ENCODE peak calls at places on chromosome 20, in eight cellular contexts. One of them, this sample, is unnamed.

GRCh38 chr20:49851234-49851755 is 38.7 kb downstream of the SLC9A8 start:
- DNase-seq in HCT116: no peak
- DNase-seq in right lobe of liver: no peak
- DNase-seq in left ventricle myocardium inferior: no peak
- DNase-seq in endodermal cell: peak
- DNase-seq in psoas muscle: no peak
- DNase-seq in hepatocyte: no peak
- DNase-seq in dorsolateral prefrontal cortex: no peak
- DNase-seq in this sample: no peak

GRCh38 chr20:15560936-15561531 is 1012.2 kb downstream of the KIF16B start:
- DNase-seq in HCT116: no peak
- DNase-seq in right lobe of liver: no peak
- DNase-seq in left ventricle myocardium inferior: no peak
- DNase-seq in endodermal cell: no peak
- DNase-seq in psoas muscle: no peak
- DNase-seq in hepatocyte: no peak
- DNase-seq in dorsolateral prefrontal cortex: no peak
- DNase-seq in this sample: no peak

GRCh38 chr20:16694176-16694575 is 35.6 kb upstream of the SNRPB2 start:
- DNase-seq in HCT116: no peak
- DNase-seq in right lobe of liver: no peak
- DNase-seq in left ventricle myocardium inferior: no peak
- DNase-seq in endodermal cell: no peak
- DNase-seq in psoas muscle: no peak
- DNase-seq in hepatocyte: no peak
- DNase-seq in dorsolateral prefrontal cortex: no peak
- DNase-seq in this sample: no peak

GRCh38 chr20:48329676-48330644 is 497.8 kb downstream of the PREX1 start:
- DNase-seq in HCT116: no peak
- DNase-seq in right lobe of liver: no peak
- DNase-seq in left ventricle myocardium inferior: no peak
- DNase-seq in endodermal cell: peak
- DNase-seq in psoas muscle: no peak
- DNase-seq in hepatocyte: no peak
- DNase-seq in dorsolateral prefrontal cortex: no peak
- DNase-seq in this sample: no peak

GRCh38 chr20:34771680-34772081 is 53.8 kb downstream of the NCOA6 start:
- DNase-seq in HCT116: no peak
- DNase-seq in right lobe of liver: no peak
- DNase-seq in left ventricle myocardium inferior: no peak
- DNase-seq in endodermal cell: no peak
- DNase-seq in psoas muscle: no peak
- DNase-seq in hepatocyte: no peak
- DNase-seq in dorsolateral prefrontal cortex: no peak
- DNase-seq in this sample: no peak

GRCh38 chr20:46546293-46546692 is 4.2 kb downstream of the OCSTAMP start:
- DNase-seq in HCT116: no peak
- DNase-seq in right lobe of liver: no peak
- DNase-seq in left ventricle myocardium inferior: no peak
- DNase-seq in endodermal cell: no peak
- DNase-seq in psoas muscle: no peak
- DNase-seq in hepatocyte: no peak
- DNase-seq in dorsolateral prefrontal cortex: no peak
- DNase-seq in this sample: no peak

GRCh38 chr20:17995967-17996819 is 27.4 kb downstream of the MGME1 start:
- DNase-seq in HCT116: peak
- DNase-seq in right lobe of liver: no peak
- DNase-seq in left ventricle myocardium inferior: no peak
- DNase-seq in endodermal cell: peak
- DNase-seq in psoas muscle: no peak
- DNase-seq in hepatocyte: peak
- DNase-seq in dorsolateral prefrontal cortex: peak
- DNase-seq in this sample: no peak

GRCh38 chr20:54078296-54078695 is 7.9 kb upstream of the BCAS1 start:
- DNase-seq in HCT116: no peak
- DNase-seq in right lobe of liver: no peak
- DNase-seq in left ventricle myocardium inferior: no peak
- DNase-seq in endodermal cell: no peak
- DNase-seq in psoas muscle: no peak
- DNase-seq in hepatocyte: no peak
- DNase-seq in dorsolateral prefrontal cortex: no peak
- DNase-seq in this sample: no peak

GRCh38 chr20:62636446-62636845 is 5.9 kb upstream of the SLCO4A1 start:
- DNase-seq in HCT116: no peak
- DNase-seq in right lobe of liver: no peak
- DNase-seq in left ventricle myocardium inferior: no peak
- DNase-seq in endodermal cell: no peak
- DNase-seq in psoas muscle: no peak
- DNase-seq in hepatocyte: peak
- DNase-seq in dorsolateral prefrontal cortex: no peak
- DNase-seq in this sample: no peak

GRCh38 chr20:47677314-47678129 is 107.8 kb downstream of the SULF2 start:
- DNase-seq in HCT116: peak
- DNase-seq in right lobe of liver: no peak
- DNase-seq in left ventricle myocardium inferior: peak
- DNase-seq in endodermal cell: peak
- DNase-seq in psoas muscle: no peak
- DNase-seq in hepatocyte: peak
- DNase-seq in dorsolateral prefrontal cortex: no peak
- DNase-seq in this sample: no peak

DNA sequence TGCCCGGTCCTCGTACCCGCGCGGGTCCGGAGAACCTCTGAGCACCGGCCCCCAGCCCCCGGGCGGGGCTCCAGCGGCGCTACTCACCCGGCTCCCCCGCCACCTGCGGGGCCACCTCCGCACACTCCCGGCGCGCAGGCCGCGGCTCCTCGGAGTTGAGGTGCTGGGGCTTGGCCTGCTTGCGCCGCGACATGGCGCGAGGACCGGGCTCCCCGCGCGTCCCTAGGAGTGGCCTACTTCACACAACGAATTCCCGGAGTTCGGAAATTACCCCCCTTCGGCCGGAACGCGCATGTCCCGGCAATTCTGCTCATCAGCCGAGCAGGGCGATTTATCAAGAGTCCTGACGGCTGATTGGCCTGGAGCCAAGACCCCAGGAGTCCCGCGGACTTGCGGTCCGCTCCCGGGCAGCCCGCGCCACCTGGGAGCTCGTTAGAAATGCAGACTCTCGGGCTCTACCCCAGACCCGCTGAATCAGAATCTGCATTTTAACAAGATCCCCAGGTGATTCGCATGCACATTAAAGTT is 86.5 kb downstream of the ZFP64 start:
- DNase-seq in HCT116: no peak
- DNase-seq in right lobe of liver: peak
- DNase-seq in left ventricle myocardium inferior: no peak
- DNase-seq in endodermal cell: peak
- DNase-seq in psoas muscle: no peak
- DNase-seq in hepatocyte: peak
- DNase-seq in dorsolateral prefrontal cortex: no peak
- DNase-seq in this sample: no peak
- H3K4me3 ChIP-seq in HCT116: no peak
- H3K4me3 ChIP-seq in right lobe of liver: peak
- H3K4me3 ChIP-seq in left ventricle myocardium inferior: peak
- H3K4me3 ChIP-seq in endodermal cell: peak
- H3K4me3 ChIP-seq in psoas muscle: peak
- H3K4me3 ChIP-seq in hepatocyte: peak
- H3K4me3 ChIP-seq in dorsolateral prefrontal cortex: peak
- H3K4me3 ChIP-seq in this sample: peak

GRCh38 chr20:3297096-3297411 is 58.1 kb upstream of the SLC4A11 start:
- DNase-seq in HCT116: no peak
- DNase-seq in right lobe of liver: no peak
- DNase-seq in left ventricle myocardium inferior: no peak
- DNase-seq in endodermal cell: no peak
- DNase-seq in psoas muscle: no peak
- DNase-seq in hepatocyte: no peak
- DNase-seq in dorsolateral prefrontal cortex: no peak
- DNase-seq in this sample: no peak
- H3K27ac ChIP-seq in HCT116: no peak
- H3K27ac ChIP-seq in right lobe of liver: no peak
- H3K27ac ChIP-seq in left ventricle myocardium inferior: peak
- H3K27ac ChIP-seq in endodermal cell: no peak
- H3K27ac ChIP-seq in psoas muscle: no peak
- H3K27ac ChIP-seq in hepatocyte: no peak
- H3K27ac ChIP-seq in dorsolateral prefrontal cortex: peak
- H3K27ac ChIP-seq in this sample: no peak

GRCh38 chr20:298755-299391 is 1.5 kb downstream of the ZCCHC3 start:
- DNase-seq in HCT116: no peak
- DNase-seq in right lobe of liver: no peak
- DNase-seq in left ventricle myocardium inferior: no peak
- DNase-seq in endodermal cell: no peak
- DNase-seq in psoas muscle: no peak
- DNase-seq in hepatocyte: no peak
- DNase-seq in dorsolateral prefrontal cortex: no peak
- DNase-seq in this sample: no peak
- H3K4me3 ChIP-seq in HCT116: peak
- H3K4me3 ChIP-seq in right lobe of liver: peak
- H3K4me3 ChIP-seq in left ventricle myocardium inferior: peak
- H3K4me3 ChIP-seq in endodermal cell: peak
- H3K4me3 ChIP-seq in psoas muscle: peak
- H3K4me3 ChIP-seq in hepatocyte: peak
- H3K4me3 ChIP-seq in dorsolateral prefrontal cortex: peak
- H3K4me3 ChIP-seq in this sample: peak

GRCh38 chr20:31975874-31976273 is 7.9 kb downstream of the XKR7 start:
- DNase-seq in HCT116: no peak
- DNase-seq in right lobe of liver: no peak
- DNase-seq in left ventricle myocardium inferior: no peak
- DNase-seq in endodermal cell: no peak
- DNase-seq in psoas muscle: no peak
- DNase-seq in hepatocyte: no peak
- DNase-seq in dorsolateral prefrontal cortex: no peak
- DNase-seq in this sample: no peak

GRCh38 chr20:31977080-31977479 is 9.1 kb downstream of the XKR7 start:
- DNase-seq in HCT116: no peak
- DNase-seq in right lobe of liver: no peak
- DNase-seq in left ventricle myocardium inferior: no peak
- DNase-seq in endodermal cell: no peak
- DNase-seq in psoas muscle: no peak
- DNase-seq in hepatocyte: no peak
- DNase-seq in dorsolateral prefrontal cortex: no peak
- DNase-seq in this sample: no peak

GRCh38 chr20:31972481-31973386 is 4.8 kb downstream of the XKR7 start:
- DNase-seq in HCT116: no peak
- DNase-seq in right lobe of liver: no peak
- DNase-seq in left ventricle myocardium inferior: no peak
- DNase-seq in endodermal cell: peak
- DNase-seq in psoas muscle: no peak
- DNase-seq in hepatocyte: no peak
- DNase-seq in dorsolateral prefrontal cortex: no peak
- DNase-seq in this sample: no peak

GRCh38 chr20:31974296-31974695 is 6.3 kb downstream of the XKR7 start:
- DNase-seq in HCT116: no peak
- DNase-seq in right lobe of liver: no peak
- DNase-seq in left ventricle myocardium inferior: no peak
- DNase-seq in endodermal cell: no peak
- DNase-seq in psoas muscle: no peak
- DNase-seq in hepatocyte: no peak
- DNase-seq in dorsolateral prefrontal cortex: no peak
- DNase-seq in this sample: no peak

DNA sequence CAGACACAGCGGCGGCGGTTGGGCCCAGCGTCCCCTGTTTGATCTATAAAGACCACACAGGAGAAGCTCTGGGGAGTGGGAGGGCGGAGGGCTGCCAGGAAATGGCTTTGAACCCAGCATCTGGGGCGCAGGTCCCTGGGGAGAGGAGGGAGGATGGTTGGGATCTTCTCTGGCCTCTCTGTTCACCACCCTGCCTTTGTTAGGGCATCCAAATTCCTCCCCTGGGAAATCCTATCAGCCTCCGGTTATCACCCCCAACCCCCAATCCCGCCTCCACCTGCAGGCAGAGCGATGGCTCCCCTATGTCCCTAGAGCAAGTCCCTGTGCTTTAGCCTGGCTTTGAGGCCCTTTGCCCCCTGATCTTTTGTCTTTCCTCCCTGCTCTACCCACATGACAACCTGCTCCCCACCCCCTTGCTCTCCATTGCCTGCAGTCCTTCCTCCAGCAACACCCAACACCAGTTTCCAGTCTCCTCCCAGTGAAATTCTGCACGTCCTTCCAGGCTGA is 7.1 kb downstream of the XKR7 start:
- DNase-seq in HCT116: no peak
- DNase-seq in right lobe of liver: no peak
- DNase-seq in left ventricle myocardium inferior: no peak
- DNase-seq in endodermal cell: peak
- DNase-seq in psoas muscle: no peak
- DNase-seq in hepatocyte: no peak
- DNase-seq in dorsolateral prefrontal cortex: no peak
- DNase-seq in this sample: no peak
- H3K27ac ChIP-seq in HCT116: no peak
- H3K27ac ChIP-seq in right lobe of liver: no peak
- H3K27ac ChIP-seq in left ventricle myocardium inferior: no peak
- H3K27ac ChIP-seq in endodermal cell: peak
- H3K27ac ChIP-seq in psoas muscle: no peak
- H3K27ac ChIP-seq in hepatocyte: no peak
- H3K27ac ChIP-seq in dorsolateral prefrontal cortex: no peak
- H3K27ac ChIP-seq in this sample: no peak

GRCh38 chr20:57396638-57397003 is 5.4 kb downstream of the RBM38 start:
- DNase-seq in HCT116: no peak
- DNase-seq in right lobe of liver: no peak
- DNase-seq in left ventricle myocardium inferior: no peak
- DNase-seq in endodermal cell: no peak
- DNase-seq in psoas muscle: no peak
- DNase-seq in hepatocyte: no peak
- DNase-seq in dorsolateral prefrontal cortex: no peak
- DNase-seq in this sample: no peak

GRCh38 chr20:57398231-57398821 is 7.1 kb downstream of the RBM38 start:
- DNase-seq in HCT116: no peak
- DNase-seq in right lobe of liver: peak
- DNase-seq in left ventricle myocardium inferior: peak
- DNase-seq in endodermal cell: no peak
- DNase-seq in psoas muscle: peak
- DNase-seq in hepatocyte: no peak
- DNase-seq in dorsolateral prefrontal cortex: no peak
- DNase-seq in this sample: no peak

GRCh38 chr20:57397004-57397692 is 6.0 kb downstream of the RBM38 start:
- DNase-seq in HCT116: no peak
- DNase-seq in right lobe of liver: peak
- DNase-seq in left ventricle myocardium inferior: peak
- DNase-seq in endodermal cell: no peak
- DNase-seq in psoas muscle: peak
- DNase-seq in hepatocyte: no peak
- DNase-seq in dorsolateral prefrontal cortex: no peak
- DNase-seq in this sample: no peak

GRCh38 chr20:57398901-57399535 is 7.8 kb downstream of the RBM38 start:
- DNase-seq in HCT116: no peak
- DNase-seq in right lobe of liver: peak
- DNase-seq in left ventricle myocardium inferior: no peak
- DNase-seq in endodermal cell: no peak
- DNase-seq in psoas muscle: peak
- DNase-seq in hepatocyte: no peak
- DNase-seq in dorsolateral prefrontal cortex: no peak
- DNase-seq in this sample: no peak

GRCh38 chr20:57397693-57398108 is 6.5 kb downstream of the RBM38 start:
- DNase-seq in HCT116: no peak
- DNase-seq in right lobe of liver: peak
- DNase-seq in left ventricle myocardium inferior: peak
- DNase-seq in endodermal cell: no peak
- DNase-seq in psoas muscle: peak
- DNase-seq in hepatocyte: no peak
- DNase-seq in dorsolateral prefrontal cortex: no peak
- DNase-seq in this sample: no peak
- H3K4me3 ChIP-seq in HCT116: no peak
- H3K4me3 ChIP-seq in right lobe of liver: no peak
- H3K4me3 ChIP-seq in left ventricle myocardium inferior: peak
- H3K4me3 ChIP-seq in endodermal cell: no peak
- H3K4me3 ChIP-seq in psoas muscle: peak
- H3K4me3 ChIP-seq in hepatocyte: no peak
- H3K4me3 ChIP-seq in dorsolateral prefrontal cortex: no peak
- H3K4me3 ChIP-seq in this sample: no peak